ENCODE peak calls at places on chromosome 9, in four cellular contexts. G is kidney, Q is SK-N-SH, V is skeletal muscle cell. U is an unnamed sample.

GRCh38 chr9:127633216-127633615 is 21.1 kb downstream of the STXBP1 start:
- DNase-seq in V (no peak), Q (no peak), G (no peak), U (no peak)

GRCh38 chr9:107016383-107016782 is 153.4 kb downstream of the ZNF462 start:
- DNase-seq in V (no peak), G (no peak), Q (no peak), U (no peak)

GRCh38 chr9:29974197-29974596 is 2400.9 kb upstream of the C9orf72 start:
- DNase-seq in V (no peak), G (no peak), Q (no peak), U (no peak)

GRCh38 chr9:124286292-124286931 is 28.7 kb downstream of the NEK6 start:
- DNase-seq in Q (no peak), V (peak; percentile 80), G (peak; percentile 78), U (no peak)

GRCh38 chr9:96719538-96720315 is 58.2 kb downstream of the ZNF510 start:
- DNase-seq in V (no peak), Q (peak; percentile 15), G (no peak), U (no peak)

GRCh38 chr9:129676970-129677369 is 11.5 kb downstream of the PRRX2 start:
- DNase-seq in G (no peak), V (no peak), Q (peak; percentile 57), U (no peak)

GRCh38 chr9:98255578-98256296 is at the start of gene TBC1D2:
- DNase-seq in Q (peak; percentile 98), V (peak; percentile 65), G (peak; percentile 98), U (peak; percentile 97)

GRCh38 chr9:71608825-71609452 is 159.4 kb downstream of the CEMIP2 start:
- DNase-seq in V (no peak), G (no peak), Q (no peak), U (no peak)

GRCh38 chr9:130931508-130932150 is 7.4 kb downstream of the FIBCD1 start:
- DNase-seq in G (no peak), V (no peak), Q (no peak), U (no peak)

GRCh38 chr9:137986268-137987099 is 108.9 kb downstream of the CACNA1B start:
- DNase-seq in V (no peak), G (no peak), Q (no peak), U (no peak)

GRCh38 chr9:5510360-5510931 is at the start of gene PDCD1LG2:
- DNase-seq in G (no peak), V (peak; percentile 54), Q (peak; percentile 32), U (no peak)

GRCh38 chr9:68961587-68961986 is 52.3 kb downstream of the PRKACG start:
- DNase-seq in G (no peak), Q (no peak), V (no peak), U (no peak)

GRCh38 chr9:9747787-9748186 is 865.0 kb downstream of the PTPRD start:
- DNase-seq in Q (no peak), V (no peak), G (no peak), U (no peak)

GRCh38 chr9:116643691-116644090 is 43.4 kb upstream of the TRIM32 start:
- DNase-seq in V (no peak), Q (no peak), G (no peak), U (no peak)

GRCh38 chr9:103789686-103790085 is 304.4 kb upstream of the SMC2 start:
- DNase-seq in V (no peak), G (no peak), Q (no peak), U (no peak)

GRCh38 chr9:101438523-101438922 is 2.9 kb upstream of the ALDOB start:
- DNase-seq in G (no peak), V (no peak), Q (no peak), U (no peak)

GRCh38 chr9:120032639-120033038 is 547.3 kb downstream of the CDK5RAP2 start:
- DNase-seq in Q (peak; percentile 42), G (no peak), V (no peak), U (no peak)

GRCh38 chr9:94847486-94847885 is 121.0 kb downstream of the AOPEP start:
- DNase-seq in V (no peak), Q (no peak), G (no peak), U (no peak)

GRCh38 chr9:137319976-137320551 is 18.0 kb upstream of the NRARP start:
- DNase-seq in Q (peak; percentile 40), V (no peak), G (peak; percentile 67), U (no peak)

GRCh38 chr9:114093761-114094505 is 5.2 kb downstream of the KIF12 start:
- DNase-seq in G (peak; percentile 64), Q (no peak), V (no peak), U (no peak)

GRCh38 chr9:2036844-2037243 is 21.7 kb downstream of the SMARCA2 start:
- DNase-seq in Q (no peak), V (no peak), G (no peak), U (no peak)

GRCh38 chr9:82488319-82488701 is 499.7 kb downstream of the SPATA31D1 start:
- DNase-seq in G (no peak), Q (peak; percentile 30), V (no peak), U (no peak)

GRCh38 chr9:82488702-82489578 is 500.4 kb downstream of the SPATA31D1 start:
- DNase-seq in G (no peak), V (peak; percentile 70), Q (peak; percentile 22), U (no peak)

GRCh38 chr9:82491604-82492003 is 503.0 kb downstream of the SPATA31D1 start:
- DNase-seq in Q (no peak), V (no peak), G (no peak), U (no peak)

GRCh38 chr9:82489579-82489915 is 501.0 kb downstream of the SPATA31D1 start:
- DNase-seq in Q (no peak), G (no peak), V (no peak), U (no peak)

GRCh38 chr9:82490019-82490499 is 501.5 kb downstream of the SPATA31D1 start:
- DNase-seq in G (no peak), V (peak; percentile 42), Q (no peak), U (no peak)
- H3K4me3 ChIP-seq in G (no peak overlapping the region), V (no peak overlapping the region), Q (no peak overlapping the region), U (no peak overlapping the region)

GRCh38 chr9:93467062-93467416 is 13.7 kb upstream of the FAM120AOS start:
- DNase-seq in G (no peak), V (no peak), Q (no peak), U (no peak)
- H3K4me3 ChIP-seq in G (no peak overlapping the region), V (no peak overlapping the region), Q (no peak overlapping the region), U (no peak overlapping the region)

GRCh38 chr9:132155514-132155913 is 6.3 kb upstream of the NTNG2 start:
- DNase-seq in G (no peak), V (no peak), Q (no peak), U (no peak)
- H3K4me3 ChIP-seq in G (no peak overlapping the region), V (no peak overlapping the region), Q (no peak overlapping the region), U (no peak overlapping the region)

GRCh38 chr9:115104908-115105307 is 13.0 kb downstream of the TNC start:
- DNase-seq in Q (no peak), V (peak; percentile 32), G (no peak), U (no peak)
- H3K4me3 ChIP-seq in Q (no peak overlapping the region), V (no peak overlapping the region), G (no peak overlapping the region), U (no peak overlapping the region)

DNA sequence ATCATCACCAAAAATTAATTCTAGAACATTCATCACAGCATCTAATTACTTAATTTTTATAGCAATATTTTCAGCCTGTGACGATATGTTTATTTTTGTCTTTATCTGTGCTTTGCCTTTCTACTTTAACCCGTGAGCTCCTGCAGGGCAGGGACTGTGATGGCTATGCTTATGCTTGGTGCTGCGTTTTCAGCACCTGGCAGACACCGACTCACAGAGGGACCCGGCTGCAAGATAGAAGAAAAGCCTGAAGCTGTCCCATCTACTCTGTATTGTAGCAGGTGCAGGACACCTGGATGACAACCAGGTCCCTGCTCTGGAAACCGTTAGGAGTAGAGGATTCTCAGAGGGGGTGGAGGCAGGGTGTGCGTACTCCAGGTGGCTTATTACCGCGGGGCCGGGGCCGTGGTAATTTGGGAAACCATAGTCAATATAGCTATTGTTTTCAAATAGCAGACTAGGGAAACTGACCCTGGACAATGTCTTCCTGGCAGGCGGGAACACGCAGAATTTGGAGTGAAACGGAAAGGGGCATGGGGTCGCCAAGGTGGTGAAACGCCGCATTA is 140.2 kb upstream of the PALM2AKAP2 start:
- DNase-seq in G (no peak), Q (no peak), V (no peak), U (no peak)
- H3K4me3 ChIP-seq in G (peak overlapping the region; percentile 51), Q (peak overlapping the region; percentile 50), V (peak overlapping the region; percentile 54), U (no peak overlapping the region)

GRCh38 chr9:93134740-93135444 is 841 bp upstream of the NINJ1 start:
- DNase-seq in V (no peak), Q (no peak), G (no peak), U (no peak)
- H3K4me3 ChIP-seq in V (peak overlapping the region; percentile 75), Q (peak overlapping the region; percentile 83), G (peak overlapping the region; percentile 68), U (peak overlapping the region; percentile 76)

GRCh38 chr9:121774715-121775613 is 123.5 kb downstream of the DAB2IP start:
- DNase-seq in G (peak; percentile 46), Q (no peak), V (no peak), U (no peak)
- H3K4me3 ChIP-seq in G (no peak overlapping the region), Q (no peak overlapping the region), V (no peak overlapping the region), U (no peak overlapping the region)

GRCh38 chr9:82680179-82680935 is 382.6 kb downstream of the RASEF start:
- DNase-seq in G (no peak), V (no peak), Q (peak; percentile 48), U (no peak)
- H3K4me3 ChIP-seq in G (no peak overlapping the region), V (no peak overlapping the region), Q (no peak overlapping the region), U (no peak overlapping the region)

DNA sequence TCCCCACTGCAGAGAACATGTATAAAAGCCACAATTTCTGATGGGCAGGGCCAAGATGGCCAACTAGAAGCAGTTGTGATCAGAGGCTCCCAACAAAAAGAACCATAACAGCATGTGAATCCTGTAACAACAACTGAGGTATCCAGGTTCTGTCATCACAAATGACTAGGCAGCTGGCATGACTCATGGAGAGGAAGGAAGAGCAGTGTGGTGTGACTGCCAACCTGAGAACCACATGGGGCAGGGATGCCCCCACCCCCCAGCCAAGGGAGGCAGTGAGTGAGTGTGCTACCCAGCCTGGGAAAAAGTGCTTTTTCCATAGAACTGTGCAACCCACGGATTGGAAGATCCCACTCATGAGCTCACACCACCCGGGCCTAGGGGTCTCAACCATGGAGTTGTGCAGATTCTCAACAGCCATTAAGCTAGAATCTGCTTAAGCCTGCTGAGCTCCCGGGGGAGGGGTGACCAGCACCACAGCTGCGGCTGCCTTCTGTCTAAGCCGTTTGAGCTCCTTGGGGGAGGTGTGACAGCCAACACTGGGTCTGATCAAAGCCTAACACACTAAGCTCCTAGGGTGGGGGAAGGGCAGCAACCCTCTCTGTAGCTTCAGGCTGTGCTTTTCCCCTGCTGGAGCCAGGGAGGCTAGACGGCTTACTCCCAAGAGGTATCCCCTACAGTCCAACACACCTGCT is 80.1 kb upstream of the DMAC1 start:
- DNase-seq in V (no peak), Q (no peak), G (peak; percentile 57), U (no peak)
- H3K4me3 ChIP-seq in V (no peak overlapping the region), Q (no peak overlapping the region), G (no peak overlapping the region), U (no peak overlapping the region)

DNA sequence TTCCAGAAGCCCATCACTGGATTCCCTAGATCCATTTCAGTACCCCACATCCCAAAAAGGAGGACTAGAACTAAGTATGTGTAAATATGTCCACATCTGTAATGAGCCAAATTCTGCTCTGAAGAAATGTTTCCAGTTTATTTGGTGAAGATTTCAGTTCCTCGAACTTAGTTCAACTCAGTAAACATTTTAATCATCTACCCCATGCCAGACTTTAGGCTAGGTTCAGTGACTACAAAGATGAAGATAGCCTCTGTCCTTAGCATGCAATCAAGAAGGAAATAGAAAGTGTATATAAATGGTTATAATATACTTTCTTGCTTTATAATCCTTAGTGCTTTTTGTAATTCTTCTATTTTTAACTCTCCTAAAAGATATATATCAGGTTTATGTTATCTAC is 21.5 kb downstream of the RUSC2 start:
- DNase-seq in V (no peak), Q (no peak), G (no peak), U (no peak)
- H3K4me3 ChIP-seq in V (no peak overlapping the region), Q (no peak overlapping the region), G (peak overlapping the region; percentile 38), U (no peak overlapping the region)